ENCODE peak calls at places on chromosomes 5 and 9, in five cellular contexts. H, L, K, V and P are unnamed samples.

GRCh38 chr5:143349127-143349526 is 54.4 kb downstream of the NR3C1 start:
- DNase-seq in H (no peak), L (no peak), K (peak; percentile 26), V (no peak), P (no peak)

GRCh38 chr5:34536699-34537098 is 119.4 kb upstream of the RAI14 start:
- DNase-seq in H (no peak), L (no peak), K (no peak), V (no peak), P (no peak)

GRCh38 chr5:157361865-157362465 is 96.0 kb downstream of the CYFIP2 start:
- DNase-seq in H (no peak), L (peak; percentile 65), K (no peak), V (no peak), P (no peak)

GRCh38 chr5:96172436-96172835 is 210.8 kb upstream of the ELL2 start:
- DNase-seq in H (no peak), L (peak; percentile 70), K (peak; percentile 70), V (no peak), P (peak; percentile 69)

GRCh38 chr5:55620009-55620770 is 85.4 kb upstream of the PLPP1 start:
- DNase-seq in H (no peak), L (no peak), K (no peak), V (no peak), P (no peak)

GRCh38 chr9:120030847-120031246 is 549.1 kb downstream of the CDK5RAP2 start:
- DNase-seq in H (no peak), L (no peak), K (no peak), V (no peak), P (no peak)

GRCh38 chr5:55231476-55232193 is 1.8 kb downstream of the CCNO start:
- DNase-seq in H (no peak), L (no peak), K (peak; percentile 8), V (peak; percentile 46), P (no peak)

GRCh38 chr9:91131433-91131839 is 230.3 kb downstream of the AUH start:
- DNase-seq in H (no peak), L (peak; percentile 95), K (peak; percentile 92), V (no peak), P (peak; percentile 98)

GRCh38 chr9:133369419-133369818 is 6.4 kb downstream of the SURF4 start:
- DNase-seq in H (no peak), L (no peak), K (no peak), V (no peak), P (no peak)

GRCh38 chr9:87557996-87558395 is 60.3 kb downstream of the DAPK1 start:
- DNase-seq in H (no peak), L (peak; percentile 72), K (peak; percentile 17), V (no peak), P (no peak)

GRCh38 chr9:87525546-87526303 is 28.1 kb downstream of the DAPK1 start:
- DNase-seq in H (no peak), L (no peak), K (no peak), V (no peak), P (no peak)

GRCh38 chr9:98326402-98327248 is 71.2 kb upstream of the TBC1D2 start:
- DNase-seq in H (no peak), L (peak; percentile 65), K (no peak), V (no peak), P (no peak)

GRCh38 chr9:2800385-2801179 is 43.3 kb downstream of the PUM3 start:
- DNase-seq in H (no peak), L (peak; percentile 52), K (peak; percentile 18), V (no peak), P (no peak)

GRCh38 chr5:43190755-43191603 is 1.0 kb upstream of the NIM1K start:
- DNase-seq in H (no peak), L (peak; percentile 57), K (peak; percentile 69), V (no peak), P (no peak)
- H3K4me3 ChIP-seq in H (no peak overlapping the region), L (no peak overlapping the region), K (no peak overlapping the region), V (peak overlapping the region; percentile 66), P (no peak overlapping the region)

GRCh38 chr9:695252-695651 is 146.2 kb upstream of the DMRT1 start:
- DNase-seq in H (no peak), L (no peak), K (no peak), V (no peak), P (no peak)

GRCh38 chr9:696332-697090 is 145.0 kb upstream of the DMRT1 start:
- DNase-seq in H (peak; percentile 54), L (peak; percentile 74), K (peak; percentile 88), V (no peak), P (no peak)

GRCh38 chr9:692636-693459 is 148.6 kb upstream of the DMRT1 start:
- DNase-seq in H (no peak), L (no peak), K (peak; percentile 69), V (no peak), P (no peak)

GRCh38 chr9:693460-694390 is 147.8 kb upstream of the DMRT1 start:
- DNase-seq in H (peak; percentile 82), L (peak; percentile 86), K (peak; percentile 78), V (no peak), P (peak; percentile 63)

GRCh38 chr9:694499-695154 is 146.9 kb upstream of the DMRT1 start:
- DNase-seq in H (no peak), L (peak; percentile 86), K (peak; percentile 86), V (no peak), P (peak; percentile 69)
- H3K4me3 ChIP-seq in H (peak overlapping the region; percentile 46), L (no peak overlapping the region), K (peak overlapping the region; percentile 78), V (no peak overlapping the region), P (peak overlapping the region; percentile 37)

GRCh38 chr9:127264462-127265040 is at the start of gene GARNL3:
- DNase-seq in H (no peak), L (no peak), K (no peak), V (no peak), P (no peak)
- H3K4me3 ChIP-seq in H (no peak within 1 kb of the TSS), L (no peak within 1 kb of the TSS), K (no peak within 1 kb of the TSS), V (no peak within 1 kb of the TSS), P (no peak within 1 kb of the TSS)

GRCh38 chr9:13444272-13444608 is 164.7 kb upstream of the MPDZ start:
- DNase-seq in H (no peak), L (no peak), K (no peak), V (no peak), P (no peak)
- H3K4me3 ChIP-seq in H (no peak overlapping the region), L (no peak overlapping the region), K (peak overlapping the region; percentile 75), V (no peak overlapping the region), P (no peak overlapping the region)

GRCh38 chr5:139298242-139298641 is 4.7 kb downstream of the MATR3 start:
- DNase-seq in H (no peak), L (no peak), K (no peak), V (no peak), P (no peak)
- H3K4me3 ChIP-seq in H (no peak overlapping the region), L (no peak overlapping the region), K (no peak overlapping the region), V (no peak overlapping the region), P (no peak overlapping the region)

GRCh38 chr5:126487596-126487995 is 64.4 kb downstream of the GRAMD2B start:
- DNase-seq in H (no peak), L (no peak), K (no peak), V (no peak), P (no peak)

GRCh38 chr5:126486332-126486731 is 63.1 kb downstream of the GRAMD2B start:
- DNase-seq in H (no peak), L (no peak), K (no peak), V (no peak), P (no peak)

GRCh38 chr5:126488362-126489065 is 65.3 kb downstream of the GRAMD2B start:
- DNase-seq in H (no peak), L (no peak), K (no peak), V (no peak), P (no peak)

GRCh38 chr5:126492939-126493338 is 69.7 kb downstream of the GRAMD2B start:
- DNase-seq in H (no peak), L (peak; percentile 44), K (no peak), V (no peak), P (no peak)

GRCh38 chr5:126490167-126490937 is 67.1 kb downstream of the GRAMD2B start:
- DNase-seq in H (no peak), L (no peak), K (peak; percentile 81), V (no peak), P (no peak)
- H3K4me3 ChIP-seq in H (no peak overlapping the region), L (no peak overlapping the region), K (no peak overlapping the region), V (no peak overlapping the region), P (no peak overlapping the region)